ENCODE peak calls at places on chromosome 11, in nine cellular contexts. Z is dorsolateral prefrontal cortex; O is NCI-H774; S is stimulated activated CD4-positive, alpha-beta T cell treated with anti-CD3 and anti-CD28 coated beads, Interleukin-4, amount 100 ng/mL, for 1 hour; E is mucosa of gallbladder; B is activated T-helper 1 cell treated with Interleukin-2 at 50 U/mL for 16 hours; V is astrocyte of the spinal cord; D is stromal cell of bone marrow; F is fibroblast of pulmonary artery. T is an unnamed sample.

GRCh38 chr11:129321076-129321475 is 54.6 kb upstream of the BARX2 start:
- DNase-seq in B (no peak), O (no peak), Z (no peak), S (no peak), E (no peak), F (no peak), D (no peak), V (no peak), T (no peak)

GRCh38 chr11:118627566-118627965 is 20.2 kb downstream of the PHLDB1 start:
- DNase-seq in D (no peak), B (no peak), S (no peak), Z (no peak), F (no peak), V (no peak), O (no peak), E (no peak), T (no peak)

GRCh38 chr11:112605093-112605666 is 344.5 kb upstream of the PLET1 start:
- DNase-seq in V (peak), F (no peak), O (no peak), Z (no peak), D (peak), S (no peak), B (no peak), E (no peak), T (no peak)

GRCh38 chr11:67197606-67198005 is 68.7 kb upstream of the GRK2 start:
- DNase-seq in D (no peak), E (no peak), F (no peak), O (no peak), V (no peak), S (no peak), Z (no peak), B (no peak), T (no peak)

GRCh38 chr11:14773755-14774154 is 118.3 kb downstream of the CYP2R1 start:
- DNase-seq in D (no peak), V (no peak), E (no peak), O (no peak), S (no peak), B (no peak), Z (no peak), F (peak), T (no peak)

GRCh38 chr11:57480409-57481137 is 20.2 kb downstream of the RTN4RL2 start:
- DNase-seq in E (peak), F (peak), D (no peak), S (peak), V (peak), Z (peak), B (no peak), O (peak), T (peak)

GRCh38 chr11:66593303-66593635 is 284 bp downstream of the CCS start:
- DNase-seq in S (no peak), D (no peak), E (no peak), F (no peak), Z (no peak), B (no peak), V (no peak), O (no peak), T (no peak)

GRCh38 chr11:35083181-35084061 is 55.5 kb upstream of the CD44 start:
- DNase-seq in O (no peak), Z (peak), E (peak), S (peak), B (peak), V (peak), F (peak), D (peak), T (no peak)

GRCh38 chr11:120065876-120066275 is 72.0 kb downstream of the TRIM29 start:
- DNase-seq in S (no peak), V (no peak), O (no peak), F (no peak), Z (no peak), D (no peak), B (no peak), E (no peak), T (no peak)

GRCh38 chr11:116808262-116809175 is 14.6 kb downstream of the APOA4 start:
- DNase-seq in Z (no peak), F (peak), O (no peak), V (no peak), S (no peak), E (peak), B (no peak), D (no peak), T (no peak)

GRCh38 chr11:114440121-114440860 is 1.0 kb downstream of the REXO2 start:
- DNase-seq in D (no peak), V (no peak), O (no peak), E (no peak), F (peak), S (no peak), Z (no peak), B (no peak), T (no peak)

GRCh38 chr11:117828641-117829368 is 4.3 kb upstream of the FXYD2 start:
- DNase-seq in D (no peak), Z (peak), V (peak), F (peak), S (peak), O (no peak), B (peak), E (peak), T (no peak)

GRCh38 chr11:75413864-75414263 is 14.5 kb downstream of the RPS3 start:
- DNase-seq in Z (no peak), D (no peak), E (no peak), B (no peak), F (no peak), S (no peak), V (no peak), O (no peak), T (no peak)

GRCh38 chr11:130866831-130867230 is 49.4 kb downstream of the SNX19 start:
- DNase-seq in B (no peak), D (no peak), E (no peak), F (no peak), O (no peak), V (no peak), Z (no peak), S (no peak), T (no peak)

GRCh38 chr11:13959001-13959400 is 3.5 kb upstream of the SPON1 start:
- DNase-seq in F (no peak), O (no peak), B (no peak), E (no peak), V (no peak), S (no peak), D (no peak), Z (no peak), T (no peak)

GRCh38 chr11:64330888-64331287 is 9.1 kb upstream of the CCDC88B start:
- DNase-seq in E (no peak), D (no peak), Z (no peak), B (no peak), V (no peak), S (no peak), F (no peak), O (no peak), T (no peak)

GRCh38 chr11:102138677-102139076 is 28.4 kb downstream of the YAP1 start:
- DNase-seq in S (no peak), F (peak), B (no peak), Z (no peak), E (no peak), V (peak), D (no peak), O (no peak), T (no peak)

GRCh38 chr11:27703453-27703852 is 3.2 kb upstream of the BDNF start:
- DNase-seq in E (no peak), B (no peak), O (no peak), D (peak), F (peak), V (peak), S (no peak), Z (no peak), T (no peak)

GRCh38 chr11:132318421-132319157 is 948.2 kb downstream of the NTM start:
- DNase-seq in S (no peak), V (peak), B (no peak), F (peak), O (no peak), E (no peak), D (peak), Z (no peak), T (no peak)

GRCh38 chr11:113045146-113045545 is 83.9 kb downstream of the NCAM1 start:
- DNase-seq in Z (no peak), D (no peak), O (no peak), V (no peak), F (no peak), S (no peak), B (no peak), E (no peak), T (no peak)